ENCODE peak calls at places on chromosomes 5 and 9, in ten cellular contexts. H is EH; O is SK-MEL-5; P is activated B cell treated with CpG ODN at 0.5 μM for 24 hours; B is naive thymus-derived CD8-positive, alpha-beta T cell; U is CD4-positive, alpha-beta T cell; I is endothelial cell; S is effector CD4-positive, alpha-beta T cell; J is HT-29; G is heart right ventricle. N is an unnamed sample.

GRCh38 chr5:179221877-179222220 is 123.4 kb downstream of the ADAMTS2 start:
- DNase-seq in J (no peak), I (no peak), B (no peak), P (no peak), S (no peak), O (no peak), H (no peak), G (no peak), U (no peak), N (no peak)

GRCh38 chr9:137223078-137224040 is 1.3 kb upstream of the RNF208 start:
- DNase-seq in B (peak), P (peak), O (peak), S (peak), G (peak), J (peak), I (peak), H (peak), U (peak), N (peak)

GRCh38 chr9:89425921-89426388 is 72.0 kb downstream of the SEMA4D start:
- DNase-seq in U (no peak), S (no peak), G (no peak), P (no peak), J (no peak), H (peak), O (no peak), B (no peak), I (no peak), N (no peak)

GRCh38 chr9:108211576-108211975 is 644.2 kb downstream of the ACTL7B start:
- DNase-seq in B (no peak), I (no peak), J (no peak), U (no peak), P (no peak), S (no peak), H (no peak), O (no peak), G (no peak), N (no peak)

GRCh38 chr5:168086736-168087135 is 204.7 kb upstream of the WWC1 start:
- DNase-seq in P (no peak), I (no peak), O (no peak), J (no peak), S (no peak), U (no peak), H (no peak), B (no peak), G (no peak), N (no peak)

GRCh38 chr5:122091942-122092600 is 14.0 kb upstream of the LOX start:
- DNase-seq in P (no peak), J (peak), G (no peak), S (no peak), O (peak), H (peak), U (no peak), I (no peak), B (no peak), N (peak)

GRCh38 chr5:72378636-72379289 is 58.6 kb downstream of the PTCD2 start:
- DNase-seq in B (no peak), I (no peak), J (no peak), G (no peak), O (peak), H (peak), S (no peak), P (no peak), U (no peak), N (no peak)

GRCh38 chr5:123485275-123485674 is 26.7 kb upstream of the CSNK1G3 start:
- DNase-seq in G (no peak), I (no peak), P (no peak), H (no peak), B (no peak), U (no peak), O (no peak), J (no peak), S (no peak), N (no peak)

GRCh38 chr5:78927657-78928282 is 57.3 kb downstream of the ARSB start:
- DNase-seq in I (no peak), G (no peak), U (no peak), J (no peak), B (no peak), S (no peak), H (peak), P (no peak), O (peak), N (no peak)

GRCh38 chr9:34651876-34652602 is at the start of gene IL11RA:
- DNase-seq in U (no peak), I (peak), P (no peak), B (no peak), G (peak), H (peak), J (peak), O (peak), S (no peak), N (peak)

GRCh38 chr5:151239237-151239861 is 13.6 kb upstream of the GM2A start:
- DNase-seq in J (peak), I (peak), U (no peak), O (peak), H (peak), P (peak), B (no peak), S (peak), G (peak), N (peak)

GRCh38 chr5:148913985-148914421 is 87.6 kb downstream of the ADRB2 start:
- DNase-seq in P (no peak), O (no peak), I (no peak), S (no peak), U (no peak), G (no peak), H (peak), B (no peak), J (peak), N (no peak)

GRCh38 chr5:60993875-60994571 is 49.0 kb downstream of the NDUFAF2 start:
- DNase-seq in S (no peak), G (peak), U (no peak), B (no peak), I (no peak), J (no peak), P (no peak), H (no peak), O (no peak), N (no peak)

GRCh38 chr9:34984049-34984448 is 5.5 kb upstream of the DNAJB5 start:
- DNase-seq in J (no peak), I (peak), U (no peak), P (no peak), S (no peak), B (peak), H (peak), G (no peak), O (no peak), N (peak)

GRCh38 chr9:86298873-86299272 is 16.5 kb upstream of the ISCA1 start:
- DNase-seq in P (no peak), U (no peak), J (no peak), I (no peak), O (no peak), S (no peak), G (no peak), H (no peak), B (no peak), N (no peak)

GRCh38 chr5:1105350-1106265 is 6.3 kb downstream of the SLC12A7 start:
- DNase-seq in P (no peak), B (peak), S (peak), O (no peak), U (peak), H (no peak), J (peak), G (no peak), I (no peak), N (peak)

GRCh38 chr5:73387630-73388370 is 60.8 kb downstream of the FOXD1 start:
- DNase-seq in I (no peak), U (peak), S (peak), G (no peak), O (no peak), J (no peak), H (peak), P (no peak), B (peak), N (no peak)

GRCh38 chr9:113701741-113702422 is 174.2 kb upstream of the ZNF618 start:
- DNase-seq in P (no peak), G (no peak), B (no peak), U (no peak), O (no peak), H (peak), S (no peak), I (no peak), J (no peak), N (no peak)

GRCh38 chr9:19057033-19057432 is 7.8 kb downstream of the RRAGA start:
- DNase-seq in P (no peak), H (peak), J (no peak), O (no peak), I (no peak), B (no peak), G (no peak), U (no peak), S (no peak), N (peak)

GRCh38 chr5:136424835-136425694 is 59.7 kb upstream of the TRPC7 start:
- DNase-seq in O (peak), P (no peak), S (no peak), B (no peak), G (peak), H (peak), U (peak), J (peak), I (peak), N (peak)

N was measured in erythroblast.